ENCODE peak calls at places on chromosomes 12 and 14, in seven cellular contexts. L, X, F, O, S, Y and Z are unnamed samples.

GRCh38 chr12:53456654-53457366 is 4.9 kb downstream of the PCBP2 start:
- DNase-seq in L (no peak), X (no peak), F (no peak), O (no peak), S (no peak), Y (no peak), Z (no peak)

GRCh38 chr14:103418508-103418818 is 33.2 kb downstream of the MARK3 start:
- DNase-seq in L (peak), X (no peak), F (no peak), O (no peak), S (no peak), Y (no peak), Z (peak)

GRCh38 chr12:113727651-113728061 is 238.5 kb downstream of the RBM19 start:
- DNase-seq in L (no peak), X (peak), F (no peak), O (peak), S (no peak), Y (no peak), Z (peak)

GRCh38 chr14:50944647-50945413 is 547 bp upstream of the PYGL start:
- DNase-seq in L (no peak), X (peak), F (no peak), O (peak), S (no peak), Y (no peak), Z (peak)

GRCh38 chr12:57452937-57453509 is 2.1 kb upstream of the INHBE start:
- DNase-seq in L (peak), X (peak), F (no peak), O (peak), S (peak), Y (peak), Z (peak)

GRCh38 chr14:21384494-21384851 is 654 bp upstream of the SUPT16H start:
- DNase-seq in L (no peak), X (no peak), F (no peak), O (no peak), S (no peak), Y (no peak), Z (no peak)

GRCh38 chr14:58805605-58806358 is 168.0 kb downstream of the DACT1 start:
- DNase-seq in L (no peak), X (no peak), F (no peak), O (no peak), S (no peak), Y (no peak), Z (peak)

GRCh38 chr12:132066749-132067148 is 77.4 kb downstream of the DDX51 start:
- DNase-seq in L (no peak), X (no peak), F (no peak), O (no peak), S (no peak), Y (no peak), Z (no peak)

GRCh38 chr12:78824918-78825317 is 39.7 kb upstream of the SYT1 start:
- DNase-seq in L (no peak), X (no peak), F (no peak), O (no peak), S (no peak), Y (no peak), Z (no peak)

GRCh38 chr14:23183479-23183878 is at the start of gene SLC7A8:
- DNase-seq in L (no peak), X (no peak), F (no peak), O (no peak), S (peak), Y (no peak), Z (no peak)

GRCh38 chr12:97556201-97556824 is 93.7 kb downstream of the RMST start:
- DNase-seq in L (no peak), X (peak), F (no peak), O (no peak), S (no peak), Y (peak), Z (no peak)

GRCh38 chr12:45049912-45050318 is 984 bp downstream of the DBX2 start:
- DNase-seq in L (no peak), X (no peak), F (no peak), O (no peak), S (no peak), Y (no peak), Z (no peak)
- H3K4me2 ChIP-seq in L (no peak), X (no peak), F (no peak), O (no peak), S (peak), Y (no peak), Z (no peak)

DNA sequence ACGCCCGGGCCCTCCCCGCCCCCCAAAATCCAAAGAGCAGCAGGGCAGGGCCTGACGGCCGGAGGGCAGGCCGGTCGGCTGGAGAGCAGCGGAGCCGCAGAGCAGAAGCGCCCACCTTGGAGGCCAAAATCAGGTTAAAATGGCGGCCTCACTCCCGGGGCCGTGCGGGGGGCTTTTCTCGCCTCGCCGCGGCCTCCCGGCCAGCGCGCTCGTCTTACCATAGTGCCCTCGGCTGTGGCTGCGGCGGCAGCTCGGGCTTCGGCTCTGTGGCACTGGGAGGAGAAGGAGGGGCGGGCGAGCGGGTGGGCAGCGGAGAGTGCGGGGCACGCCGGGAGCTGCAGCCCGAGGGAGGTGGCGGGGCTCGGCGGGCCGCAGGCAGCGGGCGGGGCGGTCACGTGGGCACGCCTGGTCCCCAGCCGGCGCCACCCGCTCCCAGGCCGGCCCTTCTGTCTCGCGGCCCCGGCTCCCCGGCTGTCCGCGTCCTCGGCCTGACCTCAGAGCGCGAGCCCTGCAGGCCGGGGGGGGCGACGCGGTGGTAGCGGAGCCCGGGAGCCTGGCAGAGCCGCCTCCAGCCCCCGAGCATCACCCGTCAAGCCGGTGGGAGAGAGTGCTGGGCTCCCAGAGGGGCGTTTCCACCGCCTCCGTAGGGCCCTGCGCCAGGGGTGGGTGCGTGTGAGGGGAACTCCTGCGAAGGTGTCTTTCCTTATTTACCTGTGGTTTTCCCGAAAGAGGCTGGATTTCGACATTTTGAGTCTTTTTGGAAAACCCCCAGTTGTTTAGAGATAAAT is at the start of gene CFL2:
- DNase-seq in L (peak), X (peak), F (no peak), O (peak), S (peak), Y (peak), Z (peak)
- TF ChIP-seq RFX5 in L (no peak), X (peak), F (no peak), O (no peak), S (no peak), Y (no peak), Z (no peak)

GRCh38 chr12:108629824-108630476 is 3.7 kb downstream of the SELPLG start:
- DNase-seq in L (peak), X (peak), F (no peak), O (peak), S (no peak), Y (no peak), Z (peak)

GRCh38 chr12:108633081-108633533 is 587 bp downstream of the SELPLG start:
- DNase-seq in L (no peak), X (no peak), F (no peak), O (no peak), S (no peak), Y (no peak), Z (no peak)

GRCh38 chr12:108629156-108629555 is 4.5 kb downstream of the SELPLG start:
- DNase-seq in L (peak), X (no peak), F (no peak), O (no peak), S (no peak), Y (no peak), Z (no peak)

GRCh38 chr12:108633534-108634224 is at the start of gene SELPLG:
- DNase-seq in L (peak), X (no peak), F (peak), O (no peak), S (no peak), Y (no peak), Z (no peak)

DNA sequence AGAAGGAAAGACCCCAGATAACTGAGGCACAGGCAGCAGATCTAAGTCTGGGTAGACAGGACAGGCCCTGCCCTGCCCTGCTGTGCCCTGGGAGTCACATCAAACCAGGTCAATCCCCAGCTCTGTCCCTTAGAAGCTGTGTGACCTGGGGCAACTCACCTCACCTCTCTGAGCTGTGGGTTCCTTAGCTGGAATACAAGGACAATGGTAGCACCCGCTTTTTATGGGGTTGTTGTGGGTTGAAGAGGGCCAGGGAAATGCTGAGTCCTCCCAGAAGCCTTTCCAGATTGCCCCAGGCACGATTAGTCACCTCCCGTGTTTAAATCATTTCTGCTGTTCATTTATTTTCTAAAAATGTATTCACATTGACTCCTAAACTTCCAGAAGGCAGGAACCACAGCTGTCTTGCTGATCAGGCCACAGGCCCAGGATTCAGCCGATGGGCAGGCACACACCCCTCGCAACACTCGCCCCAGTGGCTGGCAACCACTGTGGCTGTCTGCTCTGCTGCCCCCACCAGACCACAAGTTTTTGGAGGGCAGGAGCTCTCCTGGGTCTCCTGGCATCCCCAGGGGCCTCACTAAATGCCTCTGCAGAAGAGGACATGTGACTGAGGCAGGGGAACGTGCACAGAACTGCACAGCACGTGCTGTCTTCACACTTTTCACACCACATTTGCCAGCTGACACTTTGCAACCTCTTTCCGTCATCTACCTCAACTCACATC is 3.0 kb downstream of the SELPLG start:
- DNase-seq in L (peak), X (no peak), F (no peak), O (no peak), S (no peak), Y (no peak), Z (peak)
- H3K4me2 ChIP-seq in L (peak), X (no peak), F (peak), O (peak), S (no peak), Y (peak), Z (no peak)

DNA sequence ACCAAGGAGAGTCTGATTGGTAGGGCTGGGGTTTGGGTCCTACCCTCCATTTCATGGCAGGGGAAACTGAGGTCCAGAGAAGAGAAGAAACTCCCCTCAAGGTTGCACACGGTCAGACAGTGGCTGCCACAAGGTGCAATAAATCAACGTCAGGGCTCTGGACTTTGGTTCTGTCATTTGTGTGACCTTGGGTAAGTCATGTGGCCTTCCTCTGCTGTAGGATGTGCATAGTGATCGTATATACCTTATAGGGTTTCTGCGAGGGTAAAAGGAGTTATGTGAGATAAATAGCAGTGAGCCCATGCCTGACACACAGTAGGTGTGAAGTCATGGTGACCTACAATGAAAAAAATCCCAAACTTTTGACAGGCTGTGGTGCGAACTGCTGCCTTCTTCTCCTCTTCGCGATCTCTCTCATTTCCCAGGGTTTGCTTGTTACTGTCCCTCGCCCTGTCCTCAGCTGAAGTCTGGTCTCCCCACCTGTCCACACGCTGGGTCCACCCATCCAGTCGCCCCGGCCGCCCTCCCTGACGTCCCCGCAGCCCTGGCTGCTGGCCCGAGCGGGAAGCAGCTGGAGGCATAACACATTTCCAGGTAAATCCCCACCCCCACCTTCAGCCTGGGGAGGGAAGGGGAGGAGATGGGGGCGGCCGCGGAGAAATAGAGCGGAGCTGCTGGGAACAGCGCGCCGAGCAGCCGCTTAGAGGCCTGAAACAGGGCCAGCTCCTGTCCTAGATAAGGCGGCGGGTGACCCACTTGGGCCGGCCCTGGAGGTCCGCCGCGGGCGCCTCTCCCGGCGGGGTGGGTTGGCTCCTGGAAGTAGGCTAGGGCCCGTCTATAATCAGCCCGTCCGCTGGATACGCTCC is 1.8 kb upstream of the FAM222A start:
- DNase-seq in L (peak), X (peak), F (no peak), O (no peak), S (no peak), Y (no peak), Z (no peak)
- TF ChIP-seq RFX5 in L (no peak), X (no peak), F (no peak), O (no peak), S (no peak), Y (no peak), Z (no peak)

GRCh38 chr12:47377414-47378221 is 297.9 kb upstream of the AMIGO2 start:
- DNase-seq in L (peak), X (no peak), F (no peak), O (peak), S (no peak), Y (no peak), Z (peak)
- H3K4me2 ChIP-seq in L (peak), X (no peak), F (no peak), O (peak), S (no peak), Y (peak), Z (peak)

DNA sequence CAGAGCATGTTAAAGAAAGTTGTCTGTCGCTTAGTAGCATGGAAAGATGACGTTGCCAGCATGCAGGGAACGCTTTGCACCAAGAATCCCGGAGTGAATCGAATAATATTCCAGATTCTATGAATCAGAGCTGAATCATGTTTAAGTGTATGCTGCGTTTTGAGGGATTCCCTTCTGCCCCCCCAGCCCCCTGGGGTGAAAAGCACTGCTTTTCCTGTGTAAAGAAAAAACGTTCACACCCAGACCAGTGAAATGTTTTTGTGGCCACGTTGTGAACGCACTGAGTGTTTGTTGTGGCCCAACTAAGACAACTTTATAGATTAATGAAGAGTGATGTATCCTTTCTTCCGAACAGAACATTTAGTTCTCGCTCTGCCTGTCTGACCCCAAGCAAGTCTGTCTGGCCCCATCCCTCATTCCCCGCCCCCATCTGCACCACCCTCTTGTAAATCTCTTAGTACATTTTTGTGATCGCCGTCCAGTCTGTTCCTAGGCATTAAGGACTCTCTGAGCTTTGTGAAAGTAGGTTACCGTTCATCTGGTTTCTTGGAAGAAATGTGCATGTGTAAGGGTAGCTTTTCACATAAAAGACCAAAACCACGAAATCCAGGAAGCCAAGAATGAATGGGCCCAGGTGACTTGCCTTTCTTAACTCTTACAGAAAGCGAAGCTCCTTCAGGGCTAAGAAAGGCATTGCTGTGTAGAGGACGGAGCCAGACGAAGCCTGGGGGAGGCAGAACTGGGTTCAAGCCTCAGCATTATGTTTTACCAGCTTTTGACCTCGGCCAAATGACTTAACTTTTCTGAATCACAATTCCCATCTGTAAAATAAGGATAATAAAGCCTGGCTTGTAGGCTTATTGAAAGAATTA is 103.1 kb downstream of the SAMD4A start:
- DNase-seq in L (no peak), X (no peak), F (no peak), O (no peak), S (no peak), Y (no peak), Z (peak)
- TF ChIP-seq RFX5 in L (no peak), X (no peak), F (no peak), O (no peak), S (no peak), Y (no peak), Z (no peak)

GRCh38 chr12:51793201-51793600 is 55.3 kb downstream of the FIGNL2 start:
- DNase-seq in L (no peak), X (no peak), F (no peak), O (no peak), S (no peak), Y (no peak), Z (peak)
- H3K4me2 ChIP-seq in L (no peak), X (no peak), F (no peak), O (no peak), S (no peak), Y (no peak), Z (no peak)

GRCh38 chr14:54812661-54813060 is 90.0 kb downstream of the GCH1 start:
- DNase-seq in L (no peak), X (no peak), F (no peak), O (no peak), S (no peak), Y (no peak), Z (no peak)

GRCh38 chr14:54813081-54813480 is 89.5 kb downstream of the GCH1 start:
- DNase-seq in L (no peak), X (no peak), F (no peak), O (no peak), S (no peak), Y (no peak), Z (no peak)

GRCh38 chr14:54815016-54815415 is 87.6 kb downstream of the GCH1 start:
- DNase-seq in L (no peak), X (no peak), F (no peak), O (no peak), S (no peak), Y (no peak), Z (peak)

GRCh38 chr14:54815531-54815930 is 87.1 kb downstream of the GCH1 start:
- DNase-seq in L (no peak), X (no peak), F (no peak), O (no peak), S (no peak), Y (no peak), Z (no peak)

GRCh38 chr14:54814076-54814475 is 88.5 kb downstream of the GCH1 start:
- DNase-seq in L (peak), X (no peak), F (no peak), O (peak), S (peak), Y (no peak), Z (no peak)
- TF ChIP-seq RFX5 in L (no peak), X (no peak), F (no peak), O (no peak), S (no peak), Y (no peak), Z (no peak)

DNA sequence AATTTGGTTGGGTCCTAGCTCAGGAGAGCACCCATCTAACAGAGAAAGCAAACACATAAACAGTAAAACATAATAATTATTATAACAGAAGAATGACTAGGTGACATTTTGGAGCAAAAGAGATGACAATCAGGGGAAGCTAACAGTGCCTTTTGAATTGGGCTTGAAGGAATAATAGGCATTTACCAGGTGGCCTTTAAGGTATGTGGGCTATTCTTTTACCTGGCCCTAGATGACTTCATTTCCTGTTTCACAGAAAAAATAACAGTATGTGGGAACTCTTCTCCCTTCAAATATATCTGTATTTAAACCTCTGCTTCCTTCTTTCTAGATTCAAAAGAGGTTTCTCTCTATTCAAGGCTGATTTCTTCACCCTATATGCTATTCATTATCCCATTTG is 3.8 kb downstream of the IRAK4 start:
- DNase-seq in L (no peak), X (no peak), F (no peak), O (no peak), S (no peak), Y (no peak), Z (no peak)
- H3K4me2 ChIP-seq in L (no peak), X (no peak), F (peak), O (no peak), S (peak), Y (no peak), Z (no peak)

DNA sequence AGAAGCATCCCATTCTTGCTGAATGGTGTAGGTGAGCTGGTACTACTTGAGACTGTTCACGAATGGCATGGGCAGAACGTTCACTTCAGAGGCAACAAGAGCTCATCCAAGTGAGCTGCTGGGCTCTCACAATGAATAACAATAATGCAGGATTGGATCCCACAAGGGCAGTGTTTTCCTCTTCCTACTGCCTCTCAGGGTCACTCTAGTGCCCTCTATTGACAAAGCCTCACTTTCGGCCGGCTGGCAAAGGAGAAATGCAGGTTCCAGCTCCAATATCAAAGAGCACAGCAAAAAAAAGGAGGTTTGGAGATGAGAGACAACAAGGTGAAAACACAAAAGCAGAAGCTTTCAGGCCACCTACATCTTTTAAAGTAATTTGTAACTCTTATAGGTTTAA is 74.6 kb upstream of the MYF6 start:
- DNase-seq in L (no peak), X (peak), F (no peak), O (peak), S (peak), Y (peak), Z (no peak)
- TF ChIP-seq RFX5 in L (no peak), X (no peak), F (no peak), O (no peak), S (no peak), Y (no peak), Z (no peak)